ENCODE peak calls at places on chromosome 4, in six cellular contexts. E, C, L, Y, O and U are unnamed samples.

GRCh38 chr4:108846568-108846967 is 83.7 kb upstream of the ETNPPL start:
- DNase-seq in E (no peak), C (no peak), L (no peak), Y (no peak), O (no peak), U (no peak)

GRCh38 chr4:128177376-128177959 is 110.1 kb downstream of the PGRMC2 start:
- DNase-seq in E (no peak), C (no peak), L (no peak), Y (no peak), O (no peak), U (no peak)

GRCh38 chr4:69147334-69147733 is 51.1 kb downstream of the UGT2B7 start:
- DNase-seq in E (no peak), C (no peak), L (no peak), Y (no peak), O (no peak), U (no peak)

GRCh38 chr4:23934223-23934622 is 44.4 kb upstream of the PPARGC1A start:
- DNase-seq in E (no peak), C (no peak), L (no peak), Y (no peak), O (no peak), U (no peak)

GRCh38 chr4:7421356-7422097 is 13.2 kb downstream of the PSAPL1 start:
- DNase-seq in E (no peak), C (no peak), L (peak; percentile 29), Y (peak; percentile 47), O (peak; percentile 62), U (peak; percentile 35)

GRCh38 chr4:51960486-51960885 is 59.7 kb downstream of the LRRC66 start:
- DNase-seq in E (no peak), C (no peak), L (no peak), Y (no peak), O (no peak), U (no peak)

GRCh38 chr4:84680956-84681355 is 98.0 kb downstream of the CDS1 start:
- DNase-seq in E (no peak), C (no peak), L (no peak), Y (no peak), O (no peak), U (no peak)

GRCh38 chr4:110595583-110595982 is 27.3 kb downstream of the PITX2 start:
- DNase-seq in E (no peak), C (no peak), L (no peak), Y (no peak), O (no peak), U (no peak)

GRCh38 chr4:112201915-112202505 is 29.6 kb upstream of the AP1AR start:
- DNase-seq in E (no peak), C (no peak), L (no peak), Y (no peak), O (no peak), U (no peak)

GRCh38 chr4:22850630-22851029 is 157.9 kb downstream of the GBA3 start:
- DNase-seq in E (no peak), C (no peak), L (no peak), Y (no peak), O (no peak), U (no peak)

GRCh38 chr4:166687828-166688227 is 546.5 kb downstream of the SPOCK3 start:
- DNase-seq in E (no peak), C (no peak), L (no peak), Y (no peak), O (no peak), U (no peak)

GRCh38 chr4:79852305-79852730 is 220.7 kb downstream of the ANTXR2 start:
- DNase-seq in E (no peak), C (no peak), L (no peak), Y (no peak), O (no peak), U (no peak)

GRCh38 chr4:134201216-134202098 is at the start of gene PABPC4L:
- DNase-seq in E (peak; percentile 81), C (no peak), L (peak; percentile 61), Y (peak; percentile 78), O (peak; percentile 71), U (peak; percentile 55)

GRCh38 chr4:153372967-153373562 is 28.6 kb downstream of the MND1 start:
- DNase-seq in E (no peak), C (no peak), L (no peak), Y (no peak), O (no peak), U (no peak)

GRCh38 chr4:87499415-87500106 is 29.6 kb downstream of the SPARCL1 start:
- DNase-seq in E (no peak), C (no peak), L (no peak), Y (no peak), O (no peak), U (no peak)

GRCh38 chr4:90951037-90951436 is 823.8 kb downstream of the CCSER1 start:
- DNase-seq in E (no peak), C (no peak), L (no peak), Y (no peak), O (no peak), U (no peak)

GRCh38 chr4:128571747-128572146 is 237.8 kb upstream of the JADE1 start:
- DNase-seq in E (no peak), C (no peak), L (no peak), Y (no peak), O (no peak), U (no peak)

GRCh38 chr4:124783847-124784246 is 71.3 kb upstream of the ANKRD50 start:
- DNase-seq in E (no peak), C (no peak), L (no peak), Y (no peak), O (no peak), U (no peak)

GRCh38 chr4:8176547-8177399 is 18.2 kb upstream of the ABLIM2 start:
- DNase-seq in E (peak; percentile 75), C (peak; percentile 28), L (no peak), Y (no peak), O (no peak), U (no peak)

GRCh38 chr4:133151301-133151680 is 2.2 kb downstream of the PCDH10 start:
- DNase-seq in E (no peak), C (no peak), L (peak; percentile 45), Y (peak; percentile 71), O (peak; percentile 68), U (peak; percentile 56)

GRCh38 chr4:176949022-176949421 is 156.3 kb upstream of the VEGFC start:
- DNase-seq in E (no peak), C (no peak), L (no peak), Y (no peak), O (no peak), U (no peak)

GRCh38 chr4:42404001-42404400 is 6.7 kb downstream of the SHISA3 start:
- DNase-seq in E (no peak), C (no peak), L (no peak), Y (no peak), O (no peak), U (no peak)

GRCh38 chr4:180861651-180862050 is 1381.6 kb upstream of the TENM3 start:
- DNase-seq in E (no peak), C (no peak), L (no peak), Y (no peak), O (no peak), U (no peak)

GRCh38 chr4:150717952-150718351 is 136.0 kb downstream of the MAB21L2 start:
- DNase-seq in E (no peak), C (no peak), L (no peak), Y (no peak), O (no peak), U (no peak)

GRCh38 chr4:10524196-10524833 is 67.1 kb upstream of the ZNF518B start:
- DNase-seq in E (no peak), C (no peak), L (no peak), Y (no peak), O (no peak), U (no peak)

GRCh38 chr4:30208731-30209435 is 511.3 kb upstream of the PCDH7 start:
- DNase-seq in E (no peak), C (no peak), L (no peak), Y (no peak), O (no peak), U (no peak)

GRCh38 chr4:187615972-187616371 is 379.6 kb upstream of the ZFP42 start:
- DNase-seq in E (no peak), C (no peak), L (no peak), Y (no peak), O (no peak), U (no peak)

GRCh38 chr4:113434247-113434587 is 327.3 kb downstream of the CAMK2D start:
- DNase-seq in E (no peak), C (no peak), L (no peak), Y (no peak), O (no peak), U (no peak)

GRCh38 chr4:101357751-101358150 is 10.4 kb upstream of the PPP3CA start:
- DNase-seq in E (no peak), C (no peak), L (no peak), Y (no peak), O (no peak), U (no peak)

GRCh38 chr4:168411318-168412150 is 68.8 kb downstream of the DDX60L start:
- DNase-seq in E (no peak), C (no peak), L (no peak), Y (no peak), O (no peak), U (no peak)

GRCh38 chr4:3729188-3729884 is 36.8 kb upstream of the ADRA2C start:
- DNase-seq in E (no peak), C (no peak), L (no peak), Y (no peak), O (no peak), U (no peak)

GRCh38 chr4:100428051-100428450 is 89.8 kb downstream of the EMCN start:
- DNase-seq in E (no peak), C (no peak), L (no peak), Y (no peak), O (no peak), U (no peak)

GRCh38 chr4:98682719-98683118 is 24.3 kb upstream of the TSPAN5 start:
- DNase-seq in E (no peak), C (no peak), L (no peak), Y (no peak), O (no peak), U (no peak)

GRCh38 chr4:150251752-150252190 is 173.5 kb downstream of the DCLK2 start:
- DNase-seq in E (no peak), C (no peak), L (no peak), Y (no peak), O (no peak), U (no peak)

GRCh38 chr4:112284166-112284565 is 1.5 kb downstream of the TIFA start:
- DNase-seq in E (no peak), C (no peak), L (no peak), Y (no peak), O (no peak), U (no peak)

GRCh38 chr4:52051213-52051614 is at the start of gene SPATA18:
- DNase-seq in E (no peak), C (no peak), L (peak; percentile 45), Y (no peak), O (no peak), U (peak; percentile 54)

GRCh38 chr4:8910822-8911310 is 39.2 kb upstream of the HMX1 start:
- DNase-seq in E (no peak), C (no peak), L (no peak), Y (peak; percentile 63), O (peak; percentile 61), U (peak; percentile 39)

GRCh38 chr4:123802933-123803332 is 406.3 kb downstream of the SPRY1 start:
- DNase-seq in E (no peak), C (no peak), L (no peak), Y (no peak), O (no peak), U (no peak)

GRCh38 chr4:78592104-78592783 is 40.7 kb downstream of the ANXA3 start:
- DNase-seq in E (no peak), C (no peak), L (no peak), Y (no peak), O (no peak), U (no peak)

GRCh38 chr4:169383724-169384123 is 113.0 kb upstream of the SH3RF1 start:
- DNase-seq in E (no peak), C (no peak), L (no peak), Y (no peak), O (no peak), U (no peak)